ENCODE peak calls at places on chromosomes 3 and 15, in ten cellular contexts. P, T, M, K, C, F, U, Z, B and S are unnamed samples. For H3K27me3, the result is how much of the 10 kb centered on the place peaks cover.

GRCh38 chr3:128173849-128174248 is 20.6 kb downstream of the EEFSEC start:
- DNase-seq in P (no peak), T (no peak), M (no peak), K (no peak), C (no peak), F (no peak), U (no peak), Z (no peak), B (no peak), S (no peak)

GRCh38 chr3:81352867-81353266 is 408.6 kb downstream of the GBE1 start:
- DNase-seq in P (peak), T (no peak), M (peak), K (no peak), C (peak), F (no peak), U (no peak), Z (no peak), B (no peak), S (no peak)

GRCh38 chr3:191301982-191302381 is 27.2 kb upstream of the CCDC50 start:
- DNase-seq in P (no peak), T (no peak), M (no peak), K (no peak), C (no peak), F (no peak), U (no peak), Z (no peak), B (no peak), S (no peak)

GRCh38 chr15:91075761-91076160 is 24.3 kb upstream of the SV2B start:
- DNase-seq in P (no peak), T (no peak), M (no peak), K (no peak), C (no peak), F (no peak), U (no peak), Z (no peak), B (no peak), S (no peak)

GRCh38 chr3:51353131-51353530 is 32.0 kb upstream of the MANF start:
- DNase-seq in P (no peak), T (no peak), M (no peak), K (no peak), C (no peak), F (no peak), U (no peak), Z (no peak), B (no peak), S (no peak)

GRCh38 chr15:101651753-101652097 is 456 bp downstream of the TM2D3 start:
- DNase-seq in P (peak), T (peak), M (no peak), K (no peak), C (peak), F (no peak), U (no peak), Z (no peak), B (no peak), S (peak)

GRCh38 chr3:23810342-23811116 is 4.8 kb downstream of the UBE2E1 start:
- DNase-seq in P (peak), T (peak), M (peak), K (no peak), C (peak), F (no peak), U (no peak), Z (peak), B (peak), S (no peak)

GRCh38 chr3:114879059-114880031 is 267.7 kb downstream of the ZBTB20 start:
- DNase-seq in P (no peak), T (no peak), M (no peak), K (no peak), C (peak), F (peak), U (no peak), Z (no peak), B (no peak), S (no peak)

GRCh38 chr3:49842843-49843242 is 13.5 kb downstream of the TRAIP start:
- DNase-seq in P (no peak), T (no peak), M (no peak), K (no peak), C (no peak), F (no peak), U (no peak), Z (no peak), B (no peak), S (no peak)

GRCh38 chr3:180324791-180325190 is 277.2 kb upstream of the TTC14 start:
- DNase-seq in P (no peak), T (no peak), M (no peak), K (no peak), C (no peak), F (no peak), U (no peak), Z (no peak), B (peak), S (no peak)

GRCh38 chr3:59913645-59914044 is 863.8 kb upstream of the CFAP20DC start:
- DNase-seq in P (no peak), T (no peak), M (no peak), K (no peak), C (no peak), F (no peak), U (no peak), Z (no peak), B (no peak), S (no peak)

GRCh38 chr15:90082140-90082713 is 20.0 kb downstream of the IDH2 start:
- DNase-seq in P (no peak), T (no peak), M (no peak), K (no peak), C (no peak), F (no peak), U (no peak), Z (no peak), B (no peak), S (no peak)

GRCh38 chr3:111369953-111370352 is 172.0 kb upstream of the CD96 start:
- DNase-seq in P (no peak), T (no peak), M (no peak), K (no peak), C (peak), F (no peak), U (no peak), Z (no peak), B (no peak), S (no peak)

GRCh38 chr3:194265505-194265892 is 85.6 kb downstream of the CPN2 start:
- DNase-seq in P (peak), T (peak), M (peak), K (peak), C (peak), F (peak), U (peak), Z (peak), B (peak), S (no peak)

GRCh38 chr3:17514597-17514996 is 227.8 kb downstream of the TBC1D5 start:
- DNase-seq in P (no peak), T (no peak), M (no peak), K (no peak), C (no peak), F (no peak), U (no peak), Z (no peak), B (no peak), S (no peak)

GRCh38 chr15:101528108-101528916 is 38.8 kb upstream of the PCSK6 start:
- DNase-seq in P (peak), T (peak), M (peak), K (no peak), C (no peak), F (no peak), U (peak), Z (peak), B (peak), S (no peak)

GRCh38 chr3:12138044-12138443 is 20.7 kb downstream of the TIMP4 start:
- DNase-seq in P (peak), T (no peak), M (peak), K (no peak), C (peak), F (no peak), U (no peak), Z (no peak), B (no peak), S (no peak)

GRCh38 chr3:177792363-177793030 is 595.2 kb upstream of the TBL1XR1 start:
- DNase-seq in P (no peak), T (no peak), M (no peak), K (no peak), C (no peak), F (no peak), U (no peak), Z (no peak), B (no peak), S (no peak)

GRCh38 chr3:38738630-38739395 is 77.2 kb downstream of the SCN10A start:
- DNase-seq in P (peak), T (no peak), M (no peak), K (no peak), C (peak), F (no peak), U (no peak), Z (no peak), B (no peak), S (no peak)

GRCh38 chr15:28110416-28110975 is 11.4 kb upstream of the OCA2 start:
- DNase-seq in P (no peak), T (peak), M (no peak), K (no peak), C (no peak), F (no peak), U (no peak), Z (no peak), B (no peak), S (no peak)

GRCh38 chr3:141094851-141095545 is 43.9 kb downstream of the SPSB4 start:
- DNase-seq in P (peak), T (peak), M (peak), K (no peak), C (no peak), F (no peak), U (peak), Z (peak), B (no peak), S (no peak)

GRCh38 chr3:183439510-183439909 is 11.1 kb upstream of the MCF2L2 start:
- DNase-seq in P (no peak), T (no peak), M (no peak), K (no peak), C (peak), F (no peak), U (no peak), Z (no peak), B (no peak), S (peak)

GRCh38 chr3:97948351-97949109 is 23.7 kb downstream of the RIOX2 start:
- DNase-seq in P (no peak), T (no peak), M (no peak), K (no peak), C (no peak), F (no peak), U (no peak), Z (no peak), B (no peak), S (no peak)

GRCh38 chr3:141401584-141402475 is 33.5 kb downstream of the ZBTB38 start:
- DNase-seq in P (peak), T (peak), M (peak), K (no peak), C (peak), F (no peak), U (no peak), Z (peak), B (peak), S (no peak)

GRCh38 chr15:73319460-73320245 is 49.1 kb downstream of the HCN4 start:
- DNase-seq in P (no peak), T (no peak), M (no peak), K (no peak), C (no peak), F (no peak), U (no peak), Z (no peak), B (peak), S (no peak)

GRCh38 chr3:50154476-50154839 is 666 bp upstream of the SEMA3F start:
- DNase-seq in P (no peak), T (no peak), M (no peak), K (no peak), C (no peak), F (no peak), U (no peak), Z (no peak), B (no peak), S (no peak)

GRCh38 chr15:75791337-75791713 is 51.9 kb upstream of the UBE2Q2 start:
- DNase-seq in P (no peak), T (no peak), M (no peak), K (no peak), C (no peak), F (no peak), U (no peak), Z (no peak), B (peak), S (no peak)

GRCh38 chr15:75786564-75786925 is 56.7 kb upstream of the UBE2Q2 start:
- DNase-seq in P (no peak), T (no peak), M (no peak), K (no peak), C (no peak), F (no peak), U (no peak), Z (no peak), B (no peak), S (no peak)

GRCh38 chr15:75796321-75796720 is 46.9 kb upstream of the UBE2Q2 start:
- DNase-seq in P (no peak), T (no peak), M (no peak), K (no peak), C (no peak), F (no peak), U (no peak), Z (no peak), B (no peak), S (no peak)

GRCh38 chr15:75785771-75786563 is 57.3 kb upstream of the UBE2Q2 start:
- DNase-seq in P (peak), T (no peak), M (no peak), K (no peak), C (no peak), F (no peak), U (no peak), Z (no peak), B (no peak), S (no peak)

DNA sequence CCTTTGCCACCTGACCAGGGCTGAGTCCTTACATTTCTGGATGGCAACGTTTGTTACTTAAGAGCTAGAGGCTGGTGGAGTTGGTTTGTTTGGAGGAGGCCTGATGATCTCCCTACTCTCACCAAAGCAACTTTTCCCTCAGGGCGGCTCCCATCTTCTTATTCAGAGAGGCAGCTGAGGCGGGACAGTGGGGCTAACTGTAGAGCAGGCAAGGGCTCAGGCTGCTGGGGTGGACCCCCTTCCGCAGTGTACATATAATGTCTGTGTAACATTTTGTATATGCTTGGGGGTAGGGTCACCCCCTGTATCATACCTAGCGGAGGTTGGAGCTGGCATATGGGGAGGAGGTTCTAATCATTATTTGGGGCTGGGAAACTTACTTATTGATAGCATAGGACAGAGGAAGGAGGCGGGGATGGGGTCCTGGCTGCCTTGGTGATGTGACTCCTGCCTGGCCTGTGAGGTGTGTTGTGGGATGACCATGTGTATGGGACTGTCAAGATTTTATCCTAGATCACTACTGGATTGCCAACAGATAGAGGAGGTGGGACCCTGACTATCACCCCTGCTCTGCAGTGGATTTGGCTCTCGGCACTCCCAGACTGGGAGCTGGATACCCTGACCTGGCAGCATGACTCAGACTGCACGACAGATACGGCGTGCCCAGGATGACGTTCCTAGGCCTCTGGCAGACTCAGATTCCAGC is 52.5 kb upstream of the UBE2Q2 start:
- DNase-seq in P (no peak), T (no peak), M (no peak), K (no peak), C (no peak), F (no peak), U (no peak), Z (no peak), B (no peak), S (no peak)
- H3K27me3 ChIP-seq in P (under half), T (under half), M (under half), K (under half), C (under half), F (under half), U (under half), Z (under half), B (under half), S (under half)

GRCh38 chr3:79767194-79767952 is 425 bp downstream of the ROBO1 start:
- DNase-seq in P (no peak), T (no peak), M (no peak), K (no peak), C (peak), F (no peak), U (no peak), Z (no peak), B (no peak), S (peak)
- H3K27me3 ChIP-seq in P (under half), T (half or more), M (under half), K (under half), C (under half), F (under half), U (under half), Z (under half), B (under half), S (half or more)

GRCh38 chr15:63503739-63504246 is 600 bp upstream of the USP3 start:
- DNase-seq in P (no peak), T (peak), M (peak), K (peak), C (peak), F (no peak), U (peak), Z (peak), B (peak), S (peak)
- H3K27me3 ChIP-seq in P (under half), T (under half), M (under half), K (under half), C (under half), F (under half), U (under half), Z (under half), B (under half), S (under half)

GRCh38 chr15:77696871-77697270 is 64.2 kb upstream of the LINGO1 start:
- DNase-seq in P (no peak), T (no peak), M (no peak), K (no peak), C (no peak), F (no peak), U (no peak), Z (peak), B (no peak), S (no peak)
- H3K27me3 ChIP-seq in P (under half), T (under half), M (under half), K (under half), C (under half), F (under half), U (under half), Z (under half), B (under half), S (under half)

GRCh38 chr15:31974855-31975421 is 55.4 kb upstream of the CHRNA7 start:
- DNase-seq in P (peak), T (no peak), M (no peak), K (no peak), C (peak), F (no peak), U (no peak), Z (no peak), B (no peak), S (no peak)
- H3K27me3 ChIP-seq in P (under half), T (under half), M (under half), K (under half), C (under half), F (under half), U (under half), Z (under half), B (under half), S (under half)

DNA sequence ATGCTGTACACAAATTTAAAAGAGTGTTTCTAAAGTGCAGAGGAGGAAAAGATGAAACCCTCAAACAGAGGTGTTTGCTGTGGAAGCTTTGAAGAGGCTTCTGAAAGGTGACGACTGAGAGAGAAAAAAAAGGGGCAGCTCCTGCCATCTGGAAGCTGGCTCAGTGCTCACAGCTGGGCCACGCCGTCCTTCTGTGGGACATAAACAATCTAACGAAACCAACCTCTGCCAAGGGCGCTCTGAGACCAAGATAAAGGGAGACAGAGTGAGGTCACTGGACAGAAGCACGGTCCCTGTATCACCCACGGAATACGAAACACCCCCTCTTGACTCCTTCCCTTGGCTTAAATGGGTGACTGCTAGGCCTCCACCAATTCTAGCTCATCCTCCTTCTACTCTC is 96.2 kb upstream of the SLC6A6 start:
- DNase-seq in P (no peak), T (no peak), M (no peak), K (no peak), C (no peak), F (no peak), U (no peak), Z (no peak), B (no peak), S (no peak)
- H3K27me3 ChIP-seq in P (under half), T (under half), M (under half), K (under half), C (half or more), F (under half), U (under half), Z (under half), B (under half), S (under half)